ENCODE peak calls at places on chromosomes 1 and 21, in eight cellular contexts. E is HCT116, B is GM23338, M is GM23248, G is PC-3, K is neural progenitor cell, S is OCI-LY7, C is SK-N-SH. H is an unnamed sample.
A peak's percentile ranks its signal among the peaks of the same experiment; 100 is the strongest.

GRCh38 chr1:181114574-181115366 is 26.3 kb downstream of the IER5 start:
- DNase-seq in E (no peak), B (no peak), M (no peak), G (no peak), K (no peak), S (no peak), C (no peak), H (no peak)

GRCh38 chr21:46122758-46123683 is 25.1 kb downstream of the COL6A2 start:
- DNase-seq in E (no peak), B (no peak), M (no peak), G (no peak), K (no peak), S (no peak), C (peak; percentile 21), H (no peak)

GRCh38 chr1:60970081-60970509 is 112.3 kb upstream of the NFIA start:
- DNase-seq in E (no peak), B (peak; percentile 30), M (peak; percentile 56), G (peak; percentile 48), K (peak; percentile 68), S (peak; percentile 4), C (peak; percentile 50), H (peak; percentile 30)

GRCh38 chr1:21247892-21248715 is 42.2 kb downstream of the ECE1 start:
- DNase-seq in E (no peak), B (no peak), M (no peak), G (no peak), K (no peak), S (no peak), C (no peak), H (peak; percentile 62)

GRCh38 chr1:64539808-64540207 is 69.9 kb downstream of the CACHD1 start:
- DNase-seq in E (no peak), B (no peak), M (peak; percentile 58), G (no peak), K (no peak), S (no peak), C (no peak), H (peak; percentile 67)

GRCh38 chr1:93955765-93956164 is 46.5 kb upstream of the GCLM start:
- DNase-seq in E (no peak), B (no peak), M (no peak), G (no peak), K (no peak), S (peak; percentile 1), C (no peak), H (no peak)

GRCh38 chr1:59061876-59062275 is 235.0 kb upstream of the FGGY start:
- DNase-seq in E (peak; percentile 32), B (no peak), M (peak; percentile 96), G (peak; percentile 46), K (no peak), S (peak; percentile 2), C (no peak), H (peak; percentile 72)

GRCh38 chr1:24021403-24022266 is 41.5 kb upstream of the SRSF10 start:
- DNase-seq in E (no peak), B (no peak), M (peak; percentile 39), G (no peak), K (no peak), S (peak; percentile 46), C (no peak), H (peak; percentile 36)

DNA sequence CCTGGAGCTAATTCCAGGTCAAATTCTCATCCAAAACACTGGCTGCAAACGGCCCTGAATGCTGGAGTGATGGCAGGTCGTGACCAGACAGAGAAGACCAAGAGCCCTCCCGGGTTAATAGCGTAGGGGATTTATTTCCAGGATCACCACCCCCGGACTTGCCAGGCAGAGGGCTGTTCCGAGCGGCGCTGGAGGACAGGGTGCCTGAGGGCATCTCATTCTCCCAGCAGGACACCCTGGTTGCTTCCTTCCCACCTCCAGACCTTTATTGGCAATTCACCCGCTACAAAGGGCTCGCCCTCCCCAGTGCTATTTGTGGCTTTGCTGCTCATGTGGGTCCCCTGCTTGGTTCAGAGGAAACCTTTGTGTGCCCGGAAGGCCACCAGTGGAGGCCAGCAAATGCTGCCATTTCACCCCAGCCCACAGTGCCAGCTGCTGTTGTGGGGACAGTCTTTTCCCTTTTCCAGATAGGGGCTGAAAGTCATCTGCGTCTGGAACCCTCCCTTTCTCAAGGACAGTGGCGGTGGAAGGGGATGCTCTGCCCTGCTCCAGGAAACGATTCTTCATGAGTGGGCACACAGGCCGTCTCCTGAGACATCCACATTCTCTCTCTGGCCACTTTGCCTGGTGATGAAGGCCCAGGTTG is 19.0 kb upstream of the C1orf174 start:
- DNase-seq in E (no peak), B (no peak), M (no peak), G (no peak), K (no peak), S (no peak), C (no peak), H (no peak)
- TF ChIP-seq EZH2phosphoT487 in E (no peak), B (no peak), M (no peak), G (no peak), K (no peak), S (no peak), C (no peak), H (no peak)

DNA sequence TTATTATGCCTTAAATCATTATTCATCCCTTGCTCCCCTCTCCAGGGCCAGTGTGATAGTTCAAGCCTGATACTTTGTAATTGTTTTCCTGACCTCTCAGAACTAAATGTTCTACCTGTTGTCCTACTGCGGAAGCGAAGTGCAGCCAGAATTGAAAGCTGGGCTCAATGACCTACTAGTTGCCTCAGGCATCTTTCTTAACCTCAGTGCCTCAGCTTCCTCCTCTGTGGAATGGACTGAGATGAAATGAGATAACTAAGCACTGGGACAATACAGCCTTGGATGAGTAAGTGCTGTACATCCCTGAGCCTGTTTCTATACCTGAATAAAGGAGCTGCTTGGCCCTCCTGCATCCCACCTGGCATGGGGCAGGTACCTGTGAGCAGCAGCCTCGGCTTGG is 26.4 kb downstream of the COL16A1 start:
- DNase-seq in E (no peak), B (no peak), M (no peak), G (no peak), K (no peak), S (no peak), C (no peak), H (no peak)
- H3K4me3 ChIP-seq in E (no peak overlapping the region), B (no peak overlapping the region), M (no peak overlapping the region), G (no peak overlapping the region), K (no peak overlapping the region), S (no peak overlapping the region), C (no peak overlapping the region), H (no peak overlapping the region)

GRCh38 chr1:163924041-163924440 is 602.3 kb downstream of the NUF2 start:
- DNase-seq in E (no peak), B (no peak), M (no peak), G (no peak), K (no peak), S (no peak), C (no peak), H (no peak)

GRCh38 chr1:163928649-163929048 is 606.9 kb downstream of the NUF2 start:
- DNase-seq in E (no peak), B (peak; percentile 46), M (peak; percentile 3), G (no peak), K (no peak), S (no peak), C (no peak), H (no peak)

GRCh38 chr1:163928080-163928479 is 606.3 kb downstream of the NUF2 start:
- DNase-seq in E (no peak), B (no peak), M (no peak), G (no peak), K (no peak), S (no peak), C (no peak), H (no peak)

GRCh38 chr1:163922743-163923186 is 601.0 kb downstream of the NUF2 start:
- DNase-seq in E (no peak), B (no peak), M (no peak), G (no peak), K (no peak), S (no peak), C (no peak), H (no peak)
- TF ChIP-seq EZH2phosphoT487 in E (no peak), B (no peak), M (no peak), G (no peak), K (no peak), S (no peak), C (no peak), H (no peak)

GRCh38 chr1:16371725-16372124 is 4.7 kb downstream of the SZRD1 start:
- DNase-seq in E (no peak), B (no peak), M (peak; percentile 69), G (peak; percentile 57), K (no peak), S (no peak), C (no peak), H (no peak)

GRCh38 chr1:16366722-16367257 is at the start of gene SZRD1:
- DNase-seq in E (peak; percentile 98), B (peak; percentile 99), M (peak; percentile 100), G (peak; percentile 98), K (peak; percentile 99), S (peak; percentile 99), C (peak; percentile 94), H (peak; percentile 99)

GRCh38 chr1:16367968-16368910 is 1.2 kb downstream of the SZRD1 start:
- DNase-seq in E (no peak), B (peak; percentile 84), M (peak; percentile 69), G (peak; percentile 67), K (peak; percentile 74), S (peak; percentile 19), C (no peak), H (peak; percentile 45)

GRCh38 chr1:16369821-16370220 is 2.8 kb downstream of the SZRD1 start:
- DNase-seq in E (no peak), B (no peak), M (no peak), G (no peak), K (no peak), S (no peak), C (no peak), H (no peak)

GRCh38 chr1:16367258-16367967 is 371 bp downstream of the SZRD1 start:
- DNase-seq in E (peak; percentile 65), B (peak; percentile 78), M (peak; percentile 93), G (peak; percentile 50), K (peak; percentile 82), S (peak; percentile 83), C (peak; percentile 86), H (peak; percentile 91)
- H3K4me3 ChIP-seq in E (peak overlapping the region; percentile 96), B (peak overlapping the region; percentile 95), M (peak overlapping the region; percentile 94), G (peak overlapping the region; percentile 79), K (peak overlapping the region; percentile 97), S (peak overlapping the region; percentile 87), C (peak overlapping the region; percentile 76), H (peak overlapping the region; percentile 69)

GRCh38 chr1:159945483-159946241 is at the start of gene IGSF9:
- DNase-seq in E (peak; percentile 78), B (peak; percentile 97), M (peak; percentile 74), G (peak; percentile 99), K (peak; percentile 99), S (peak; percentile 58), C (peak; percentile 95), H (peak; percentile 94)
- TF ChIP-seq EZH2phosphoT487 in E (no peak), B (no peak), M (no peak), G (no peak), K (no peak), S (no peak), C (no peak), H (no peak)

H was measured in hepatocyte.